ENCODE peak calls at places on chromosomes 1 and 21, in seven cellular contexts. K, R, V, T, I, X and N are unnamed samples.

GRCh38 chr1:63523738-63524137 is 413 bp downstream of the EFCAB7 start:
- DNase-seq in K (no peak), R (no peak), V (peak), T (no peak), I (no peak), X (no peak), N (no peak)

GRCh38 chr1:31769720-31770390 is 5.7 kb upstream of the ADGRB2 start:
- DNase-seq in K (peak), R (no peak), V (no peak), T (peak), I (no peak), X (no peak), N (no peak)

GRCh38 chr21:37257526-37257966 is 9.6 kb downstream of the VPS26C start:
- DNase-seq in K (peak), R (no peak), V (peak), T (peak), I (peak), X (no peak), N (no peak)

GRCh38 chr1:932776-933602 is 9.3 kb downstream of the SAMD11 start:
- DNase-seq in K (no peak), R (no peak), V (no peak), T (no peak), I (no peak), X (no peak), N (no peak)

GRCh38 chr21:35227774-35228173 is 178.7 kb upstream of the RUNX1 start:
- DNase-seq in K (peak), R (no peak), V (no peak), T (no peak), I (no peak), X (no peak), N (no peak)

GRCh38 chr1:201535778-201536245 is 3.1 kb upstream of the NAV1 start:
- DNase-seq in K (no peak), R (no peak), V (no peak), T (no peak), I (no peak), X (no peak), N (no peak)

GRCh38 chr1:30451532-30452125 is 271.8 kb downstream of the MATN1 start:
- DNase-seq in K (no peak), R (no peak), V (no peak), T (no peak), I (no peak), X (no peak), N (no peak)

GRCh38 chr1:235156265-235156664 is 4.8 kb downstream of the RBM34 start:
- DNase-seq in K (no peak), R (no peak), V (no peak), T (no peak), I (no peak), X (no peak), N (no peak)

GRCh38 chr1:36326499-36326898 is 3.1 kb upstream of the EVA1B start:
- DNase-seq in K (no peak), R (no peak), V (no peak), T (no peak), I (no peak), X (no peak), N (no peak)

GRCh38 chr1:44485229-44485932 is 80.3 kb downstream of the RNF220 start:
- DNase-seq in K (no peak), R (no peak), V (no peak), T (no peak), I (peak), X (no peak), N (no peak)

GRCh38 chr1:87045757-87046422 is 131.5 kb downstream of the HS2ST1 start:
- DNase-seq in K (no peak), R (no peak), V (no peak), T (no peak), I (no peak), X (no peak), N (no peak)

GRCh38 chr1:211326528-211327340 is at the start of gene TRAF5:
- DNase-seq in K (peak), R (no peak), V (peak), T (peak), I (peak), X (peak), N (peak)

GRCh38 chr21:45306453-45306831 is 18.7 kb upstream of the POFUT2 start:
- DNase-seq in K (no peak), R (no peak), V (no peak), T (peak), I (no peak), X (peak), N (no peak)